ENCODE peak calls at places on chromosomes 16 and 17, in eight cellular contexts. A is effector memory CD4-positive, alpha-beta T cell; L is substantia nigra; F is Caki2; N is NCI-H1436; T is anterior cingulate cortex; E is GM10248; I is activated T-helper 1 cell treated with anti-CD3 and anti-CD28 coated beads, Interleukin-12 subunit alpha, Interleukin-12 subunit beta, Interleukin-2, Interleukin-4 antibody, amounts not matched to agents 30 ng/mL and 10 ng/mL and 1 ng/mL, durations not matched to agents 14 hours and 24 hours and 36 hours. C is an unnamed sample.

GRCh38 chr16:68506331-68507053 is 32.6 kb upstream of the ZFP90 start:
- DNase-seq in E (peak), T (peak), F (no peak), A (no peak), I (no peak), L (no peak), N (no peak), C (no peak)

GRCh38 chr17:63675607-63676539 is 24.1 kb downstream of the LIMD2 start:
- DNase-seq in A (no peak), I (no peak), N (no peak), L (peak), E (no peak), T (no peak), F (peak), C (no peak)

GRCh38 chr17:58308985-58309917 is 19.3 kb downstream of the TSPOAP1 start:
- DNase-seq in N (no peak), T (no peak), E (no peak), I (no peak), A (no peak), L (no peak), F (no peak), C (peak)

GRCh38 chr16:606656-607307 is 16.9 kb downstream of the RAB40C start:
- DNase-seq in I (no peak), N (no peak), L (no peak), A (no peak), E (no peak), F (no peak), T (no peak), C (no peak)

GRCh38 chr17:53092072-53092471 is 730.7 kb upstream of the KIF2B start:
- DNase-seq in E (no peak), N (no peak), I (no peak), T (no peak), F (no peak), L (no peak), A (no peak), C (no peak)

GRCh38 chr17:46742539-46743270 is 75.8 kb downstream of the WNT3 start:
- DNase-seq in L (no peak), E (no peak), I (no peak), N (no peak), A (no peak), F (peak), T (no peak), C (no peak)

GRCh38 chr16:12646490-12647274 is 157.0 kb downstream of the CPPED1 start:
- DNase-seq in F (peak), E (no peak), T (no peak), A (no peak), L (peak), N (no peak), I (peak), C (peak)

GRCh38 chr17:34579017-34579946 is at the start of gene TMEM132E:
- DNase-seq in L (peak), A (no peak), I (no peak), E (no peak), T (peak), N (no peak), F (peak), C (peak)

GRCh38 chr16:76976101-76976500 is 214.9 kb upstream of the MON1B start:
- DNase-seq in I (no peak), A (no peak), T (no peak), L (no peak), E (peak), N (no peak), F (no peak), C (no peak)

GRCh38 chr16:25106567-25107465 is 4.7 kb upstream of the LCMT1 start:
- DNase-seq in L (peak), I (peak), E (peak), N (peak), T (peak), F (peak), A (peak), C (peak)